ENCODE peak calls at places on chromosomes 5 and 9, in seven cellular contexts. F is NB4, T is SK-N-SH, Q is astrocyte, M is AG04450, L is fibroblast of pulmonary artery, V is colonic mucosa. I is an unnamed sample.

GRCh38 chr9:77176686-77177142 is 620 bp upstream of the VPS13A start:
- DNase-seq in L (no peak), Q (no peak), V (no peak), T (no peak), F (no peak), M (no peak), I (no peak)

GRCh38 chr5:86909461-86909881 is 291.7 kb downstream of the COX7C start:
- DNase-seq in M (peak), F (no peak), T (no peak), V (no peak), Q (peak), L (peak), I (no peak)

GRCh38 chr9:133897675-133898074 is 94.4 kb downstream of the VAV2 start:
- DNase-seq in F (no peak), T (peak), M (no peak), Q (no peak), V (no peak), L (no peak), I (no peak)

GRCh38 chr5:127934791-127935256 is 148.7 kb upstream of the SLC12A2 start:
- DNase-seq in F (peak), L (peak), Q (peak), M (no peak), T (no peak), V (no peak), I (no peak)

GRCh38 chr9:73079326-73079725 is 72.3 kb upstream of the ANXA1 start:
- DNase-seq in F (no peak), T (no peak), M (no peak), L (no peak), V (no peak), Q (no peak), I (peak)

GRCh38 chr9:87324613-87325194 is 173.0 kb upstream of the DAPK1 start:
- DNase-seq in M (peak), T (peak), V (no peak), L (peak), F (peak), Q (peak), I (peak)

GRCh38 chr5:56749842-56750241 is 65.5 kb upstream of the MAP3K1 start:
- DNase-seq in T (no peak), Q (no peak), M (no peak), V (no peak), L (no peak), F (no peak), I (no peak)

GRCh38 chr5:52896524-52897237 is 92.5 kb upstream of the ITGA2 start:
- DNase-seq in M (no peak), V (no peak), F (no peak), T (no peak), Q (peak), L (peak), I (no peak)

GRCh38 chr5:174514983-174515394 is 209.4 kb upstream of the MSX2 start:
- DNase-seq in L (no peak), F (no peak), T (no peak), Q (no peak), M (no peak), V (no peak), I (no peak)

GRCh38 chr5:113331201-113331551 is 103.6 kb downstream of the TSSK1B start:
- DNase-seq in M (no peak), L (peak), T (no peak), Q (peak), V (no peak), F (no peak), I (no peak)

GRCh38 chr9:69602768-69603167 is 69.4 kb downstream of the APBA1 start:
- DNase-seq in V (no peak), L (peak), T (no peak), Q (no peak), M (no peak), F (no peak), I (no peak)

GRCh38 chr9:112124156-112124555 is 50.9 kb downstream of the SUSD1 start:
- DNase-seq in M (no peak), V (no peak), L (no peak), F (no peak), Q (no peak), T (no peak), I (no peak)

GRCh38 chr5:151596839-151597539 is 5.9 kb upstream of the FAT2 start:
- DNase-seq in V (no peak), T (no peak), M (no peak), L (no peak), Q (peak), F (no peak), I (no peak)

GRCh38 chr5:144103611-144104010 is 66.8 kb downstream of the YIPF5 start:
- DNase-seq in L (peak), V (no peak), F (no peak), Q (no peak), M (no peak), T (no peak), I (no peak)
- H3K4me3 ChIP-seq in L (no peak), V (no peak), F (no peak), Q (no peak), M (no peak), T (no peak), I (no peak)

GRCh38 chr5:136030956-136031611 is 2.3 kb downstream of the TGFBI start:
- DNase-seq in Q (no peak), M (no peak), F (no peak), V (no peak), T (peak), L (no peak), I (no peak)
- H3K4me3 ChIP-seq in Q (peak), M (peak), F (no peak), V (peak), T (peak), L (peak), I (no peak)

GRCh38 chr9:93950619-93951601 is 4.2 kb downstream of the BARX1 start:
- DNase-seq in Q (no peak), T (peak), L (no peak), V (peak), M (no peak), F (peak), I (no peak)

GRCh38 chr9:93952784-93953491 is 2.2 kb downstream of the BARX1 start:
- DNase-seq in L (no peak), F (peak), V (no peak), M (no peak), T (peak), Q (no peak), I (no peak)

GRCh38 chr9:93953492-93954435 is 1.4 kb downstream of the BARX1 start:
- DNase-seq in L (no peak), Q (no peak), T (peak), M (no peak), V (no peak), F (no peak), I (no peak)

GRCh38 chr9:93951655-93952118 is 3.5 kb downstream of the BARX1 start:
- DNase-seq in F (no peak), M (no peak), T (peak), L (no peak), Q (no peak), V (no peak), I (no peak)

DNA sequence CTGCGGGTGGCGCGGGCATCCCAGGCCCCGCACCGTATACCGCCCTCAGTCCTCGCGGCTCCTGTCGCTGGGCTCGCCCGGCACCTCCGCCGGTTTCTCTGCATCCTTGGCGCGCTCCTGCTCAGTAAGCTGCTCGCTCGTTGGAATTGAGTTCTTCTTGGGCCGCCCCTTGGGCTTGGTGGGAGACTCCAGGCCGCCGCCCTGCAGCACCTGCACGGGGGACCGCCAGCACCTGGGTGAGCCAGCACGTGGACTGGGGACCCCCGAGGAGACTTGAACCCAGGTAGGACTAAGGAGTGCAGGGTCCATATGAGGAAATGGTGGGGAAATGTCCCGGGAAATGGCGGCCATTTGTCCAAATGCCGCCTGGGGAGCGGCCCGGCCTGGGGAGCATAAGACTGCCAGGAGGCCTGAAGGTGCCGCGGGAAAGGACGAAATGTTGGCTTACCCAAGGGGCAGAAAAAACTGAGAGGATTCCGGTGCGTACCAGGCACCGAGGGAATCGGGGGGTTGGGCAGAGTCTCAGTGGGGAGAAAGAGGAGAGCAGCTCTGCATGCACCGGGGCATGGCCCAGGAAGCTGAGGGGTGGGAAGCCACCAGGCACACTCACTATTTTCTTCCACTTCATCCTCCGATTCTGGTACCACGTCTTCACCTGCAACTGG is 2.9 kb downstream of the BARX1 start:
- DNase-seq in F (no peak), Q (no peak), V (no peak), T (peak), M (no peak), L (no peak), I (no peak)
- H3K4me3 ChIP-seq in F (no peak), Q (no peak), V (no peak), T (no peak), M (no peak), L (no peak), I (no peak)

DNA sequence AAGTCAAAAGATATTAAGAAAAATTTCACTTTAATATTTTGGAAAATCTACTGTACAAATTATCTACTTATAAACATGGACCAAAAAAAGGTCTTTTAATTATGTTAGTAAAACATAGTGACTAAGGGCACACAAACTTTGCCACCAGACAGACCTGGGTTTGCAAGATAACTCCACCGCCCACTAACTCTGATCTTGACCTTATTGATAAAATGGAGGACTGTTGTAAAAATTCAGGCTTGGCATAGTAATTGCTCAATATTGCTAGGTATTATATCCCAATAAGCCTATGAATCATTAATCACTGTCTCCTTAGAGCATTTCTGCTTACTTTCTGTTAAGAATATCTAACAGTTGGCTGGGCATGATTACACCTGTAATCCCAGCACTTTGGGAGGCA is 3.8 kb downstream of the C9orf40 start:
- DNase-seq in F (no peak), Q (no peak), M (no peak), L (no peak), V (no peak), T (no peak), I (no peak)
- H3K4me3 ChIP-seq in F (no peak), Q (no peak), M (no peak), L (no peak), V (no peak), T (no peak), I (no peak)

GRCh38 chr9:13397220-13397619 is 117.7 kb upstream of the MPDZ start:
- DNase-seq in Q (no peak), F (no peak), V (no peak), L (no peak), T (no peak), M (no peak), I (no peak)

GRCh38 chr9:13397661-13398060 is 118.2 kb upstream of the MPDZ start:
- DNase-seq in Q (no peak), V (no peak), L (no peak), T (no peak), M (no peak), F (no peak), I (no peak)

GRCh38 chr9:13396418-13396817 is 116.9 kb upstream of the MPDZ start:
- DNase-seq in M (no peak), Q (no peak), L (no peak), V (no peak), F (no peak), T (no peak), I (no peak)

GRCh38 chr9:13395086-13395485 is 115.6 kb upstream of the MPDZ start:
- DNase-seq in M (no peak), Q (peak), V (no peak), F (no peak), L (peak), T (no peak), I (no peak)
- H3K4me3 ChIP-seq in M (no peak), Q (no peak), V (no peak), F (no peak), L (no peak), T (no peak), I (no peak)

GRCh38 chr5:149733129-149733900 is 3.2 kb downstream of the PPARGC1B start:
- DNase-seq in L (no peak), M (no peak), Q (no peak), T (no peak), F (no peak), V (no peak), I (no peak)
- H3K4me3 ChIP-seq in L (peak), M (no peak), Q (no peak), T (no peak), F (no peak), V (peak), I (no peak)

DNA sequence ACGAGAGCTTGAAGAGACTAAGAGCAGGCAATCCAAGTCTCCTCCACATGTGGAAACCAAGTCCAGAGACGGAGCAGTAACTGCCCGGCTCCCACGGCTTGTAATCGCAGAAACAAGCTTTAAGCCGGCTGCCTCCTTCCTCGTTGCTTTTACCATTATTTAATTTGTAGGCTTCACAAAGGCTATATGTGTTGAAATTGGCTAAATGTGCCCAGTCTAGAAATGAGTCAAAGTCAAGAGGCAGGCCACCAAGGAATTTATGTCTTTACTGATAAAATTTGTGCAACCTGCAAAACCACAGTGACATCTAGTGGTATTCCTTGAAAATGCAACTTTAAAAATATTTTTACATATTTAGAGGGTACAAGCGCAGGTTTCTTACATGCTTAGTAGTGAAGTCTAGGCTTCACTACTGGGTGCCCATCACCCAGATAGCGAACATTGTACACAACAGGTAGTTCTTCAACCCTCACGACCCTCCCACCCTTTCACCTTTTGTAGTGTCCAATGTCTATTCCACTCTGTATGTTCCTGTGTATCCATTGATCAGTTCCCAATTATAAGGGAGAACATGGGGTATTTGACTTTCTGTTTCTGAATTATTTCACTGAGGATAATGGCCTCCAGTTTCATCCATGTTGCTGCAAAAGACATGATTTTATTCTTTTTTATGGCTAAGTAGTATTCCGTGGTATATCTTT is 33.5 kb upstream of the EBF1 start:
- DNase-seq in L (peak), Q (peak), F (peak), V (no peak), T (peak), M (peak), I (peak)
- H3K4me3 ChIP-seq in L (no peak), Q (no peak), F (no peak), V (no peak), T (no peak), M (no peak), I (no peak)

GRCh38 chr5:133245191-133246052 is 193.6 kb downstream of the HSPA4 start:
- DNase-seq in L (peak), T (no peak), F (peak), M (peak), V (no peak), Q (peak), I (no peak)
- H3K4me3 ChIP-seq in L (no peak), T (no peak), F (no peak), M (no peak), V (no peak), Q (peak), I (no peak)

GRCh38 chr9:109319072-109319630 is 1.7 kb downstream of the EPB41L4B start:
- DNase-seq in Q (no peak), M (no peak), T (peak), F (no peak), L (no peak), V (peak), I (no peak)

GRCh38 chr9:109317979-109318671 is 2.7 kb downstream of the EPB41L4B start:
- DNase-seq in M (no peak), T (no peak), F (no peak), Q (no peak), V (no peak), L (no peak), I (no peak)

GRCh38 chr9:109320338-109320733 is 523 bp downstream of the EPB41L4B start:
- DNase-seq in Q (no peak), T (peak), V (no peak), M (no peak), L (no peak), F (peak), I (no peak)

GRCh38 chr9:109320734-109321448 is at the start of gene EPB41L4B:
- DNase-seq in Q (peak), T (peak), F (peak), L (peak), M (no peak), V (peak), I (peak)

GRCh38 chr9:109319631-109320233 is 1.1 kb downstream of the EPB41L4B start:
- DNase-seq in Q (no peak), T (peak), L (no peak), V (no peak), M (no peak), F (peak), I (no peak)
- H3K4me3 ChIP-seq in Q (peak), T (peak), L (peak), V (peak), M (peak), F (no peak), I (peak)

DNA sequence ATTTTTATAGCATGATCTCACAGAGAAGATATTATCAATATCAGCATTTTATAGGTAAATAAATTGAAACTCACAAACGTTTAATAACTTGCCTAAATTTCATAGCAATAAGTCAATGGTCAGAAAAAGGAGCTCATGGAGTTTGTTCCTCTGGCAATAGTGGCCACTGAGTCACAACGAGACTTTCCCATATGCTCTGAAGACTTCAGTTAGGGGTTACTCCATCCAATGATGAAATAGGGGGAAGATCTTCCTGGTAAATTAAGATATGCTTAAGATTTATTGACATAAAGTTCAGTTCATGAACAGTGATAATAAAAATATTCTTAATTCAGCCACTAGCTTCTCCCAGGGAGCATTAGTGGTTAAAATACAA is 43.5 kb upstream of the HTR4 start:
- DNase-seq in V (no peak), T (no peak), F (no peak), Q (no peak), M (no peak), L (no peak), I (no peak)
- H3K4me3 ChIP-seq in V (no peak), T (no peak), F (no peak), Q (no peak), M (no peak), L (no peak), I (no peak)